ENCODE peak calls at places on chromosomes 11 and 22, in four cellular contexts. Q is tibial nerve, L is esophagus squamous epithelium, M is stomach. G is an unnamed sample.

GRCh38 chr22:22397292-22397870 is 111.2 kb downstream of the ZNF280B start:
- DNase-seq in Q (peak; percentile 36), L (no peak), M (no peak), G (no peak)

GRCh38 chr22:35838849-35839646 is 121.4 kb downstream of the APOL5 start:
- DNase-seq in Q (peak; percentile 35), L (no peak), M (no peak), G (peak; percentile 66)

GRCh38 chr22:37197451-37198289 is 9.6 kb upstream of the C1QTNF6 start:
- DNase-seq in Q (no peak), L (no peak), M (peak; percentile 51), G (peak; percentile 64)

GRCh38 chr11:43968719-43969118 is 26.3 kb downstream of the C11orf96 start:
- DNase-seq in Q (no peak), L (no peak), M (no peak), G (no peak)

GRCh38 chr11:86678823-86679222 is 6.4 kb upstream of the ME3 start:
- DNase-seq in Q (no peak), L (no peak), M (no peak), G (peak; percentile 42)

GRCh38 chr11:33910261-33910959 is 18.5 kb upstream of the LMO2 start:
- DNase-seq in Q (no peak), L (no peak), M (no peak), G (no peak)

GRCh38 chr11:66745356-66746235 is 16.6 kb upstream of the SPTBN2 start:
- DNase-seq in Q (no peak), L (no peak), M (peak; percentile 49), G (peak; percentile 51)

GRCh38 chr11:12421386-12421785 is 44.0 kb downstream of the PARVA start:
- DNase-seq in Q (no peak), L (no peak), M (no peak), G (no peak)

GRCh38 chr11:19055016-19055415 is 5.5 kb downstream of the MRGPRX2 start:
- DNase-seq in Q (no peak), L (no peak), M (no peak), G (no peak)

GRCh38 chr11:14358729-14359439 is at the start of gene RRAS2:
- DNase-seq in Q (peak; percentile 53), L (no peak), M (peak; percentile 77), G (peak; percentile 70)

GRCh38 chr11:116109228-116109627 is 605.0 kb upstream of the CADM1 start:
- DNase-seq in Q (no peak), L (no peak), M (no peak), G (peak; percentile 39)
- H3K36me3 ChIP-seq in Q (no peaks in the 10 kb centered on the region), L (no peaks in the 10 kb centered on the region), M (no peaks in the 10 kb centered on the region), G (no peaks in the 10 kb centered on the region)

GRCh38 chr22:46582281-46582811 is 37.8 kb upstream of the GRAMD4 start:
- DNase-seq in Q (no peak), L (no peak), M (peak; percentile 77), G (no peak)

GRCh38 chr22:46583571-46583970 is 36.6 kb upstream of the GRAMD4 start:
- DNase-seq in Q (no peak), L (no peak), M (no peak), G (no peak)

GRCh38 chr22:46579751-46580449 is 40.3 kb upstream of the GRAMD4 start:
- DNase-seq in Q (no peak), L (no peak), M (no peak), G (no peak)

GRCh38 chr22:46580940-46581579 is 39.1 kb upstream of the GRAMD4 start:
- DNase-seq in Q (no peak), L (no peak), M (no peak), G (no peak)

GRCh38 chr22:46581580-46582244 is 38.5 kb upstream of the GRAMD4 start:
- DNase-seq in Q (no peak), L (no peak), M (no peak), G (no peak)
- H3K4me1 ChIP-seq in Q (no peaks in the 10 kb centered on the region), L (peaks cover 66% of the 10 kb centered on the region), M (peaks cover 64% of the 10 kb centered on the region), G (peaks cover 27% of the 10 kb centered on the region)

DNA sequence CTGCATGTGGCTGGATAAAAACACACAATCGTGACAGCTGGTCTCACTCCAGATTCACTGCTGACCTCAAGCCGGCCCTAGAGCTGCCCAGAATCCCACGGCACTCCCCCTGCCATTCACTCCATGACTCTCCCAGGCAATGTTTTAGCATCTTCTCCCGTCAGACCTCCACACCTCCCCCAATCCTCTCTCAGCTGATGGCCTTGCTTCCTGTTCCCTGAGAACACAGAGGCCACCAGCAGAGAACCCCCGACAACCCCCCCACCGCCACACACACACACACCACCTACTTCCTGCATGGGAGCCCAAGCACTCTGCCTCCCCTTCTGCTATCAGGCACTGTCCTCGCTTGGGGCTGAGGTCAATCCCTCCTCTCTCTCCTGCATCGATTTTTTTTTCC is 9.3 kb downstream of the TNKS1BP1 start:
- DNase-seq in Q (no peak), L (no peak), M (no peak), G (peak; percentile 86)
- H3K36me3 ChIP-seq in Q (peaks cover 86% of the 10 kb centered on the region), L (peaks cover 86% of the 10 kb centered on the region), M (peaks cover 55% of the 10 kb centered on the region), G (peaks cover 79% of the 10 kb centered on the region)

GRCh38 chr11:17780668-17781067 is 46.1 kb downstream of the KCNC1 start:
- DNase-seq in Q (no peak), L (no peak), M (no peak), G (no peak)
- H3K4me1 ChIP-seq in Q (no peaks in the 10 kb centered on the region), L (no peaks in the 10 kb centered on the region), M (no peaks in the 10 kb centered on the region), G (no peaks in the 10 kb centered on the region)

DNA sequence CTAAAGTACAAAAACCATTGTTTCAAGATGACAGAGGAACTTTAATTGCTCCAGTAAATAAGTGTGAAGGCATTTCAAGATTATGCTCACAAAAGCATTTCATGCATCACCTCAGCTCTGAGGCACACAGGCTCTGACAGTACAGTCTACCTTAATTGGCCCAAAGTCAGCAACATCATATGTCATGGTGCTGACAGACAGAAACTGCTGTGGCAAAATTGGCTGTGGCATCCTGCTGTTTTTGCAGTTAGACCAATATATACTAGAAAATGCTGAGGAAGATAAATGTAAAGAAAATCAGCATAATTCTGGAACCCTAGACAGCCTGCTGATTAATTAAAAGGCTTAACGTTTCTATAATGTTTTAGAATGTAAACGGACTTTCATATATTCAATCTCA is 34.9 kb upstream of the PPP2R1B start:
- DNase-seq in Q (no peak), L (no peak), M (no peak), G (no peak)
- H3K36me3 ChIP-seq in Q (peaks cover 74% of the 10 kb centered on the region), L (peaks cover 51% of the 10 kb centered on the region), M (no peaks in the 10 kb centered on the region), G (no peaks in the 10 kb centered on the region)

G was measured in SJSA1.